ENCODE peak calls at places on chromosomes 5 and 9, in four cellular contexts. Z, O, H and D are unnamed samples.

GRCh38 chr9:28032178-28032532 is 458.9 kb upstream of the C9orf72 start:
- DNase-seq in O (no peak), Z (no peak), H (no peak), D (no peak)

GRCh38 chr9:93827545-93828330 is 127.4 kb downstream of the BARX1 start:
- DNase-seq in O (peak), H (peak), Z (peak), D (peak)

GRCh38 chr9:26939934-26940711 is 6.9 kb downstream of the PLAA start:
- DNase-seq in H (no peak), Z (no peak), O (no peak), D (no peak)

GRCh38 chr5:71883745-71884103 is 164.6 kb downstream of the CARTPT start:
- DNase-seq in O (peak), H (no peak), Z (peak), D (no peak)

GRCh38 chr9:19513671-19514275 is 105.0 kb downstream of the ACER2 start:
- DNase-seq in H (no peak), Z (no peak), O (peak), D (no peak)

GRCh38 chr9:133114451-133114885 is 6.6 kb downstream of the RALGDS start:
- DNase-seq in H (no peak), O (peak), Z (no peak), D (peak)

GRCh38 chr9:84791608-84792007 is 122.1 kb downstream of the NTRK2 start:
- DNase-seq in Z (no peak), O (peak), H (no peak), D (no peak)

GRCh38 chr9:72292184-72292787 is 72.7 kb downstream of the ZFAND5 start:
- DNase-seq in O (peak), H (no peak), Z (peak), D (no peak)

GRCh38 chr9:136611606-136612005 is 51.1 kb upstream of the EGFL7 start:
- DNase-seq in O (no peak), Z (no peak), H (no peak), D (no peak)

GRCh38 chr9:86351897-86352296 is 2.3 kb downstream of the TUT7 start:
- DNase-seq in Z (no peak), H (no peak), O (no peak), D (no peak)

GRCh38 chr5:167639761-167640160 is 651.7 kb upstream of the WWC1 start:
- DNase-seq in Z (peak), H (no peak), O (peak), D (no peak)

GRCh38 chr9:98080346-98080745 is 23.8 kb downstream of the NANS start:
- DNase-seq in O (peak), H (no peak), Z (no peak), D (no peak)

GRCh38 chr9:100170556-100170955 is 71.5 kb downstream of the INVS start:
- DNase-seq in H (no peak), Z (peak), O (peak), D (no peak)

GRCh38 chr9:116599342-116599884 is 87.7 kb upstream of the TRIM32 start:
- DNase-seq in Z (no peak), O (no peak), H (no peak), D (no peak)

GRCh38 chr5:119355244-119355635 is 579 bp upstream of the TNFAIP8 start:
- DNase-seq in O (no peak), Z (no peak), H (no peak), D (no peak)

GRCh38 chr5:150641006-150641570 is 628 bp downstream of the SYNPO start:
- DNase-seq in O (peak), H (no peak), Z (peak), D (no peak)

GRCh38 chr5:6812800-6813731 is 99.8 kb downstream of the TENT4A start:
- DNase-seq in Z (peak), H (no peak), O (no peak), D (no peak)

GRCh38 chr9:136709454-136710109 is 2.8 kb upstream of the DIPK1B start:
- DNase-seq in O (no peak), Z (no peak), H (peak), D (no peak)

GRCh38 chr9:88044200-88044599 is 69.9 kb upstream of the CDK20 start:
- DNase-seq in H (no peak), Z (no peak), O (no peak), D (no peak)

GRCh38 chr5:134794136-134794535 is 35.6 kb downstream of the DDX46 start:
- DNase-seq in Z (no peak), O (peak), H (no peak), D (no peak)

GRCh38 chr9:38130724-38131123 is 61.7 kb upstream of the SHB start:
- DNase-seq in Z (no peak), H (no peak), O (no peak), D (no peak)

GRCh38 chr5:122896598-122897282 is 51.3 kb downstream of the SNX24 start:
- DNase-seq in O (peak), H (no peak), Z (peak), D (no peak)

GRCh38 chr9:136095028-136095494 is at the start of gene NACC2:
- DNase-seq in Z (peak), O (peak), H (peak), D (no peak)

GRCh38 chr9:98926016-98926415 is 17.7 kb upstream of the COL15A1 start:
- DNase-seq in H (no peak), O (no peak), Z (no peak), D (no peak)

GRCh38 chr5:168991991-168992390 is 308.9 kb downstream of the SLIT3 start:
- DNase-seq in H (no peak), O (no peak), Z (peak), D (no peak)

GRCh38 chr5:103569313-103570060 is 6.9 kb upstream of the NUDT12 start:
- DNase-seq in O (peak), Z (peak), H (no peak), D (no peak)